ENCODE peak calls at places on chromosomes 13 and 19, in five cellular contexts. G is IMR-90, I is SK-N-SH, Y is HepG2, B is GM12878. E is an unnamed sample.

GRCh38 chr19:48419158-48419920 is 25.9 kb downstream of the GRIN2D start:
- DNase-seq in G (peak; percentile 42), I (peak; percentile 87), Y (no peak), B (peak; percentile 57), E (peak; percentile 64)

GRCh38 chr13:97116754-97117153 is 105.4 kb upstream of the MBNL2 start:
- DNase-seq in G (peak; percentile 65), I (no peak), Y (no peak), B (no peak), E (no peak)

GRCh38 chr13:98835156-98835555 is 82.7 kb upstream of the SLC15A1 start:
- DNase-seq in G (no peak), I (peak; percentile 41), Y (no peak), B (no peak), E (no peak)

GRCh38 chr13:44191504-44192171 is 182.0 kb upstream of the SERP2 start:
- DNase-seq in G (peak; percentile 70), I (peak; percentile 58), Y (peak; percentile 64), B (no peak), E (peak; percentile 49)

GRCh38 chr13:44236370-44236769 is 137.3 kb upstream of the SERP2 start:
- DNase-seq in G (peak; percentile 58), I (no peak), Y (no peak), B (no peak), E (no peak)

GRCh38 chr13:50357586-50358118 is 342.4 kb downstream of the KCNRG start:
- DNase-seq in G (peak; percentile 93), I (no peak), Y (no peak), B (no peak), E (peak; percentile 31)

GRCh38 chr19:55172741-55173140 is 6.3 kb upstream of the DNAAF3 start:
- DNase-seq in G (peak; percentile 75), I (no peak), Y (no peak), B (no peak), E (no peak)

GRCh38 chr19:22882797-22883196 is 50.7 kb downstream of the ZNF723 start:
- DNase-seq in G (peak; percentile 13), I (peak; percentile 4), Y (peak; percentile 15), B (no peak), E (peak; percentile 34)

GRCh38 chr19:34953092-34953491 is 10.9 kb downstream of the ZNF792 start:
- DNase-seq in G (no peak), I (no peak), Y (no peak), B (no peak), E (no peak)

GRCh38 chr19:6639439-6639838 is 30.5 kb downstream of the TNFSF14 start:
- DNase-seq in G (no peak), I (no peak), Y (no peak), B (no peak), E (no peak)

GRCh38 chr13:33659894-33660293 is 158.1 kb upstream of the RFC3 start:
- DNase-seq in G (no peak), I (no peak), Y (no peak), B (no peak), E (no peak)

GRCh38 chr13:110916671-110917142 is 1.8 kb upstream of the ANKRD10 start:
- DNase-seq in G (peak; percentile 79), I (no peak), Y (no peak), B (no peak), E (no peak)

GRCh38 chr13:52830946-52831345 is 17.5 kb downstream of the PCDH8 start:
- DNase-seq in G (peak; percentile 34), I (no peak), Y (no peak), B (no peak), E (no peak)

GRCh38 chr13:78161266-78161665 is 242.6 kb upstream of the EDNRB start:
- DNase-seq in G (no peak), I (no peak), Y (no peak), B (no peak), E (no peak)

DNA sequence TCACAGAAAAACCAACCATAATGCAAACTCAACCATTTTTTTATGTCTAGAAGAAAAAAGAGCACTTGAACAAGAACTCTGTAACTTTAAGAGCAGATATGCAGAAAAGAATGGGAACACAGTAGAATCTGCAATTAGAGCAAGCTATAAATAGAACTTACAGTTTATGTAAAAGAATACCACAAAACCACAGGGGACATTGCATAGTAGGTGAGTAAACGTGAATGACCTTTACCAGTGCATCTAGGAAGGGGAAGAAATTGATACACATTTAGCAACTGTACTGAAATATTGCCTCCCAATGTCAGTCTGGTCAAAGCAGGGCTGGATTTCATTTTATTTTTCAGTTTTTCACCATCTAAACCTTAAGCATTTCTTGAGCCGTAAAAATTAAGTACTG is 242.2 kb upstream of the EDNRB start:
- DNase-seq in G (peak; percentile 88), I (no peak), Y (no peak), B (no peak), E (no peak)
- TF ChIP-seq MXI1 in G (no peak), I (no peak), Y (no peak), B (no peak), E (no peak)

GRCh38 chr13:29458419-29458818 is 137.1 kb downstream of the SLC7A1 start:
- DNase-seq in G (no peak), I (no peak), Y (no peak), B (no peak), E (no peak)

GRCh38 chr13:29459818-29460335 is 135.6 kb downstream of the SLC7A1 start:
- DNase-seq in G (no peak), I (no peak), Y (no peak), B (no peak), E (no peak)

GRCh38 chr13:29456419-29456818 is 139.1 kb downstream of the SLC7A1 start:
- DNase-seq in G (no peak), I (no peak), Y (no peak), B (no peak), E (peak; percentile 65)

GRCh38 chr13:29454931-29455481 is 140.5 kb downstream of the SLC7A1 start:
- DNase-seq in G (peak; percentile 7), I (no peak), Y (peak; percentile 16), B (no peak), E (peak; percentile 37)

GRCh38 chr13:29457299-29457698 is 138.2 kb downstream of the SLC7A1 start:
- DNase-seq in G (peak; percentile 79), I (no peak), Y (no peak), B (no peak), E (peak; percentile 16)
- TF ChIP-seq MXI1 in G (no peak), I (no peak), Y (no peak), B (no peak), E (no peak)

GRCh38 chr13:104143760-104144406 is 1077.7 kb upstream of the SLC10A2 start:
- DNase-seq in G (no peak), I (no peak), Y (no peak), B (no peak), E (no peak)
- TF ChIP-seq MXI1 in G (no peak), I (no peak), Y (no peak), B (no peak), E (no peak)

DNA sequence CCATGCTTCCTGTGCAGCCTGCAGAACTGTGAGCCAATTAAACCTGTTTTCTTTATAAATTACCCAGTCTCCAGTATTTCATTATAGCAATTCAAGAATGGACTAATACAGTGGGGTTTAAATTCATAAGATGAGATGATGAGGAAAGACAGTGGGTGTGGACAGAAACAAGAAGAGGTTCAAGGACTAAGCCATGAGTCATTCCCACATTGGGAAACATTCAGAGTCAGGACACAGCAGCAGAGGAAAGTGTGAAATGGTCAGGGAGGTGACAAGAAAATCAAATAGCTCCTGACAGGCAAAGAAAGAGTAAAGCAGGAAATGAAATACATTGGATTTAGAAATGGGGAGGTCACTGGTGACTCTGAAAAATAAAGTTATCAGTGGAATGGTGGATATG is 9.1 kb downstream of the ZNF841 start:
- DNase-seq in G (peak; percentile 30), I (no peak), Y (no peak), B (no peak), E (no peak)
- TF ChIP-seq MXI1 in G (no peak), I (no peak), Y (no peak), B (no peak), E (no peak)

GRCh38 chr19:5232798-5233505 is 107.7 kb downstream of the PTPRS start:
- DNase-seq in G (no peak), I (no peak), Y (no peak), B (no peak), E (no peak)

GRCh38 chr19:5231857-5232503 is 108.6 kb downstream of the PTPRS start:
- DNase-seq in G (no peak), I (no peak), Y (no peak), B (no peak), E (no peak)

GRCh38 chr19:5229778-5230165 is 110.8 kb downstream of the PTPRS start:
- DNase-seq in G (no peak), I (no peak), Y (no peak), B (no peak), E (no peak)

GRCh38 chr19:5228932-5229777 is 111.5 kb downstream of the PTPRS start:
- DNase-seq in G (no peak), I (no peak), Y (no peak), B (no peak), E (peak; percentile 29)

DNA sequence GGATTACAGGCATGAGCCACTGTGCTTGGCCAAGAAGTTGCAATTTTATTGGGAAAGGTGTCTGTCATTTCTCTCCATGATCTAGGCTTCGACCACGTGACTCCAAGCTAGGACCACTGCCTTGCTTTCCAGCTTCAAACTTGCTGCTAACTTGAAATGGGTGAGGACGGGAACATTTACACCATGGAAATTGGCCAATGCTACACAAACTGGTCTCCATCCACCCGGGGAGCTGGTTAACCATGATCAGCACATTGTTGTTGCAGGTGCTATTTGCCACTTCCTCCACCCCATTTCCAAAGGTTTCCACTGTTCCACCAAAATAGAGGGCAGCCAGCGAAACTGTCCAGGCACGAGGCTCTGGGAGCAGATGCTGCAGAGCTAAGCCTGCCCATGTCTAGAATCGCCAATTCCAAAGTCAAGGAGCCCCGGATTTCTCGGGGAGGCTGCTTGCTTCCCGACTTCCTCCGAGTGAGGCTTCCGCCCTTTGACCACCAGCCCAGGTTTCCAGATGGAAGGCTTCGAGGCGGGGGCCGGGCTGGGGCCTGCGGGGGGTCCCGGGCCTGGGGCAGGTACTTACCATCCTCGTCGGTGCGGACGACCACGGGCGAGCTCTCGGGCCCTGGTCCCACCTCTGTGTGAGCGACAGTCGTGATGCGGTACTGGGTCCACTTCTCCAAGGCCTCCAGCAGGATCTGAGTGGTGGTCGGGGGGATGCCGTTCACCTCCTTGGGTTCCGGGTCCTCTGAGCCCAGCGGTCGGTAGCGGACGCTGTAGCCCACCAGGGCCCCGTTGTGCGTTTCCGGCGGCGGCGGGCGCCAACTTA is 109.7 kb downstream of the PTPRS start:
- DNase-seq in G (no peak), I (no peak), Y (no peak), B (no peak), E (no peak)
- TF ChIP-seq MXI1 in G (no peak), I (no peak), Y (no peak), B (no peak), E (no peak)

GRCh38 chr19:7883105-7883504 is 5.2 kb upstream of the LRRC8E start:
- DNase-seq in G (no peak), I (no peak), Y (no peak), B (no peak), E (no peak)
- TF ChIP-seq MXI1 in G (no peak), I (no peak), Y (no peak), B (no peak), E (no peak)